ENCODE peak calls at places on chromosomes 2 and 18, in four cellular contexts. I, K, A and F are unnamed samples.

GRCh38 chr2:30511122-30512083 is 64.4 kb downstream of the LCLAT1 start:
- DNase-seq in I (no peak), A (no peak), K (no peak), F (no peak)

GRCh38 chr2:176297737-176298136 is 28.5 kb downstream of the MTX2 start:
- DNase-seq in A (no peak), I (no peak), K (no peak), F (no peak)

GRCh38 chr2:152925540-152926448 is 207.4 kb downstream of the ARL6IP6 start:
- DNase-seq in A (peak), I (peak), K (peak), F (peak)

GRCh38 chr2:209388416-209389037 is 35.3 kb upstream of the MAP2 start:
- DNase-seq in K (no peak), A (no peak), I (no peak), F (no peak)

GRCh38 chr18:67132919-67133318 is 383.6 kb downstream of the DSEL start:
- DNase-seq in K (no peak), I (no peak), A (no peak), F (no peak)

GRCh38 chr2:177553176-177553909 is 160.8 kb downstream of the AGPS start:
- DNase-seq in K (no peak), A (no peak), I (no peak), F (no peak)

GRCh38 chr18:36821681-36822080 is 7.1 kb downstream of the TPGS2 start:
- DNase-seq in A (no peak), K (no peak), I (no peak), F (no peak)

GRCh38 chr2:218021536-218022071 is 18.8 kb upstream of the TNS1 start:
- DNase-seq in I (peak), K (peak), A (peak), F (no peak)

GRCh38 chr2:32711219-32711618 is 83.4 kb downstream of the TTC27 start:
- DNase-seq in K (no peak), A (no peak), I (no peak), F (no peak)

DNA sequence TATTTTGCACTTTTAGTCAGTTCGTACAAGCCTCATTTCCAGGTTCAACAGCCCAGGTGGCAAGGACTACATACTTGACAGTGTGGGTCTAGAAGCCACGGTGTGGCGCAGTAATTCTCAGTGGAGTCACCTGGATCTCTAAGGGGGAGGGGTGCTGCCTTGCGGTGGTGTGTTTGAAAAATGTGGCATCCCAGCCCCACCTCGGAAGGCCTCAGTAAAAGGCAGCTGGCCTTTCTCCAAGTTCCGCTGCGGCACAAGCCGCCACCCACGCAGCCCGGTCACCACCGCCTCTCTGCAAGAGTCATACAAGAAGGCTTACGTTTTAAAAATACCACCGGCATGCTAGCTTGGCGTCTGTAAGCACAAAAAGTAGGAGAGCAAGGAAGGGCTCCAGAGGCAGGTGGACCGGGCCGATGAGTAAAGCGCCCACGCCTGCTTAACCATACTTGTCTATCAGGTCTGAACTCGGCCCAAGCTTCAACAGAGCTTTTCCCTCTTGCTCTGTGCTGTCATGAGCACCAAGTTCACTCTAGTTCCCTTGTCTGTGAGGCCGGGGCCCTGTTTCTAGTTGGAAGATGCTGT is 49.5 kb downstream of the SPRED2 start:
- DNase-seq in K (peak), I (no peak), A (peak), F (no peak)
- TF ChIP-seq CTCF in K (peak), I (no peak), A (no peak), F (no peak)

GRCh38 chr18:9614401-9615279 is at the start of gene PPP4R1:
- DNase-seq in A (peak), K (peak), I (peak), F (peak)

GRCh38 chr18:9615280-9615797 is 980 bp upstream of the PPP4R1 start:
- DNase-seq in K (no peak), I (no peak), A (no peak), F (no peak)

GRCh38 chr18:9612215-9612830 is 2.0 kb downstream of the PPP4R1 start:
- DNase-seq in A (no peak), I (no peak), K (peak), F (no peak)

GRCh38 chr18:9612989-9613388 is 1.4 kb downstream of the PPP4R1 start:
- DNase-seq in A (no peak), K (no peak), I (no peak), F (no peak)

DNA sequence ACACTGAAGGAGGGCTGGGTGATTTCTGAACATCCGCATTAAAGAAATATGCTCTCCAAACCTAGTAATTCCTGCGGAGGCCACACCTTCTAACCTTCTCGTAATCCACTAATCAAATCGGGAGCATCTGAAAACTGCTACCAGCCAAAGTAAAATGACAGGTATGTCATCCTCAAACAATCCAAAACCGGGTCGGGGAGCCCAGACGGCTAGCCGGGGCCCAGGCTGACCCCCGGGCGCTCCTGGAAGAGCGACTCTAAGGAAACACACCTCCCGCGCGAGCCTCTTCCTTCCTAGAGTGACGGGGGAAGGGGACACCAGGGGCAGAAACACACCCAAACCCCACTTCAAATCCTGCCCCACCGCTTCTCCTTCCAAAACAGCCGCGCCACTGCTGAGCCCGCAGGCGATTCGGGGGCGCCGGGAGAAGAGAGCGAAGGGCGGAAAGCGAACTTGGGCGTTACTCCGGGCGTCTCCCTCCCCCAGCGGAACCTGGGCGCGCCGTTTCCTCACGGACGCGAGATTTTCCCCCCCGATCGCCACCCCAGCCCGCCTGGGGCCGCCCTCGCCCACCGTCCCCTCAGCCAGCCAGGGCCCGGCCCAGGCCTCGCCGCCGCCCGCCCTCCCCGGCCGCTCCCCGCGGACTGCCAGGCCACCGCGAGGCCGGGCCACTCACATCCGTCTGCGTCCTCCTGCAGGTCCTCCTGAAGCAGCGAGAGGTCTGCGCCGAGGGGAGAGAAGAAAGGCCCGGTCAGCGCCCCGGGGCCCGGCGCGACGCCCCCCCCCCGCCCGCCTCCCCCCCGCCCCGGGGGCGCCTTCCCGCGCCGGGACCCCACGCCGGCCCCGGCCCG is 584 bp downstream of the PPP4R1 start:
- DNase-seq in K (peak), I (peak), A (peak), F (no peak)
- TF ChIP-seq CTCF in K (peak), I (no peak), A (no peak), F (no peak)

GRCh38 chr2:11129598-11130449 is 25.4 kb upstream of the SLC66A3 start:
- DNase-seq in A (no peak), I (peak), K (peak), F (peak)
- TF ChIP-seq CTCF in A (peak), I (no peak), K (peak), F (no peak)

DNA sequence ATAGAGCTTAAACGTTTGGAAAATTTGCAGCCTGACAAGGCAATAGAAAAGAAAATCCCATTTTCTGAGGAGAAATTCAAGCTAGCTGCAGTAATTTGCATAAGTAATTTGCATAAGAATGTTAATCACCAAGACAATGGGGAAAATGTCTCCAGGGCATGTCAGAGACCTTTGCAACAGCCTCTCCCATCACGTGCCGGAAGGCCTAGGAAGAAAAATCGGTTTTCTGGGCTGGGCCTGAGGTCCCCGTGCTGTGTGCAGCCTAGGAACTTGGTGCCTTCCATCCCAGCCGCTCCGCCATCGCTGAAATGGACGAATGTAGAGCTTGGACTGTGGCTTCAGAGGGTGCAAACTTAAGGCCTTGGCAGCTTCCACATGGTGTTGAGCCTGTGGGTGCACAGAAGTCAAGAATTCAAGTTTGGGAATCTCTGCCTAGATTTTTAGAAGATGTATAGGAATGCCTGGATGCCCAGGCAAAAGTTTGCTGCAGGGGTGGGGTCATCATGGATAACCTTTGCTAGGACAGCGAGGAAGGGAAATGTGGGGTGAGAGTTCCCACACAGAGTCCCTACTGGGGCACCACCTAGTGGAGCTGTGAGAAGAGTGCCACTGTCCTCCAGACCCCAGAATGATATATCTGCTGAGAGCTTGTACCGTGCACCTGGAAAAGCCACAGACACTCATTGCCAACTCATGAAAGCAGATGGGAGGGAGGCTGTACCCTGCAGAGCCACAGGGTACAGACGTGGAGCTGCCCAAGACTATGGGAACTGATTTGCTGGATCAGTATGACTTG is 164.6 kb downstream of the GULP1 start:
- DNase-seq in I (no peak), A (no peak), K (no peak), F (no peak)
- TF ChIP-seq CTCF in I (no peak), A (no peak), K (no peak), F (no peak)

DNA sequence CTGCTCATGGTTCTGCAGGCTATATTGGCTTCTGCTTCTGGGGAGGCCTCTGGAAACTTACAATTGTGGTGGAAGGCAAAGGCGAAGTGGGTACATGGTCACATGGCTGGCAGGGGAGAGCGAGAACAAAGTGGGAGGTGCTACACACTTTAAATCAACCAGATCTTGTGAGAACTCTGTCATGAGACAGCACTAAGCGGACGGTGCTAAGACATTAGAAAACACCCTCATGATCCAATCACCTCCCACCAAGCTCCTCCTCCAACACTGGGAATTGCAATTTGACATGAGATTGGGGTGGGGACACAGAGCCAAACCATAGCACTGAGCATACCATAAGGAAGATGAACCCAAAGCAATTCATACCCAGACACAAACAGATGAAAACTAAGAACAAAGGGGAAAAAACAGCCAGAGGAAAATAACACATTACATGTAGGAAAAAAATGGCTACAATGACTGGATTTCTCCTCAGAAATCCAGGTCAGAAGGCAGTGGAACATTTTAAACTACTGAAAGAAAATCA is 31.1 kb upstream of the INO80C start:
- DNase-seq in I (no peak), A (no peak), K (no peak), F (no peak)
- TF ChIP-seq CTCF in I (no peak), A (no peak), K (no peak), F (no peak)

DNA sequence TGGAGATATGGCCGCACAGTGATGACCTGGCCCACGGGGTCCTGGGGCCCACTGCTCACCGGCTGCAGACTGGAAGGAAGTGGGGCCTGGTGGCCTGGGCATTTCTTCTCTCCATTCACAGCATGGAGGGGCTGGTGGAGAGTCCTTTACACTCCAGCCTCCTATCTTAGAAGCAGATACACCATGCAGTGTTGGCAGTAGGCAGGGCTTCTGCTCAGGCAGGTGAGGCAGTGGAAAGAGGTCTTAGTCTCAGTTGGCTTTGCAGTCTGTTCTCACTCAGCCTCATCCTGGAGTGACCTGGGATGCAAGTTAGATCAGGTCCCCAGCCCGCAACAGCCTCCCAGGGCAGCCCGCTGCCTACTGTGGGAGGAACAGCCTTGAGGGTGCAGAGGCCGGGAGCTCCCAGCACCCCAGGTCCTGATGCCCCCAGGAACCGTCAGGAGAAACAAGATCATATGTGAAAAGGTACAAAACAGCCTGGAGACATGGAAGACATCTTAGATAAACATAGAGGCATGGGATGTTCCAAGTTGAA is 45.8 kb upstream of the OTOS start:
- DNase-seq in K (no peak), I (no peak), A (peak), F (no peak)
- TF ChIP-seq CTCF in K (no peak), I (no peak), A (no peak), F (no peak)

GRCh38 chr2:223943561-223944008 is 1.6 kb downstream of the WDFY1 start:
- DNase-seq in K (no peak), I (no peak), A (no peak), F (no peak)

GRCh38 chr2:223944166-223944703 is 900 bp downstream of the WDFY1 start:
- DNase-seq in K (peak), I (peak), A (peak), F (no peak)

GRCh38 chr2:223945755-223946154 is 620 bp upstream of the WDFY1 start:
- DNase-seq in A (no peak), I (no peak), K (no peak), F (no peak)

GRCh38 chr2:223943135-223943534 is 2.0 kb downstream of the WDFY1 start:
- DNase-seq in K (no peak), A (no peak), I (no peak), F (no peak)

GRCh38 chr2:223944704-223945531 is at the start of gene WDFY1:
- DNase-seq in K (peak), I (peak), A (peak), F (peak)
- TF ChIP-seq CTCF in K (no peak), I (no peak), A (no peak), F (no peak)